ENCODE peak calls at places on chromosomes 1 and 21, in nine cellular contexts. V is mesendoderm, Y is keratinocyte, H is mammary epithelial cell, X is neural progenitor cell, J is fibroblast of lung, C is H1, L is astrocyte, E is DND-41. N is an unnamed sample.

GRCh38 chr1:244626709-244627108 is 26.2 kb upstream of the DESI2 start:
- DNase-seq in Y (no peak), C (no peak), H (no peak), V (no peak), L (no peak), E (no peak), X (no peak), J (no peak), N (no peak)

GRCh38 chr1:43881415-43881814 is 52.2 kb upstream of the ARTN start:
- DNase-seq in E (no peak), H (no peak), V (peak; percentile 70), X (peak; percentile 34), C (no peak), Y (no peak), L (no peak), J (no peak), N (no peak)

GRCh38 chr1:40983286-40983685 is 3.8 kb downstream of the CTPS1 start:
- DNase-seq in L (no peak), V (no peak), C (no peak), H (no peak), E (no peak), X (no peak), Y (no peak), J (no peak), N (no peak)

GRCh38 chr1:79186260-79186659 is 179.7 kb upstream of the ADGRL4 start:
- DNase-seq in C (no peak), V (no peak), Y (no peak), E (no peak), J (no peak), H (no peak), L (no peak), X (no peak), N (no peak)

GRCh38 chr1:14140800-14141526 is 441.0 kb downstream of the PRDM2 start:
- DNase-seq in C (no peak), V (no peak), L (peak; percentile 29), X (no peak), E (no peak), Y (no peak), H (no peak), J (no peak), N (no peak)

GRCh38 chr1:1098656-1099425 is 17.0 kb downstream of the C1orf159 start:
- DNase-seq in V (no peak), E (no peak), H (no peak), L (no peak), C (no peak), Y (no peak), X (no peak), J (no peak), N (no peak)

GRCh38 chr1:27961646-27962221 is 2.0 kb downstream of the XKR8 start:
- DNase-seq in H (no peak), V (no peak), J (no peak), Y (no peak), X (no peak), L (no peak), C (no peak), E (no peak), N (no peak)

GRCh38 chr1:33146038-33146437 is 35.8 kb downstream of the TRIM62 start:
- DNase-seq in C (no peak), V (no peak), L (no peak), E (no peak), H (no peak), Y (no peak), J (no peak), X (no peak), N (no peak)

GRCh38 chr1:21537932-21538630 is 28.9 kb downstream of the ALPL start:
- DNase-seq in H (no peak), E (no peak), L (no peak), J (peak; percentile 68), C (no peak), V (peak; percentile 57), X (no peak), Y (no peak), N (no peak)

GRCh38 chr21:38958940-38959685 is 153.4 kb downstream of the ETS2 start:
- DNase-seq in X (no peak), C (no peak), V (no peak), H (peak; percentile 78), L (peak; percentile 55), J (peak; percentile 92), E (peak; percentile 47), Y (no peak), N (no peak)

GRCh38 chr21:27315373-27315772 is 348.5 kb upstream of the ADAMTS5 start:
- DNase-seq in C (no peak), X (no peak), E (no peak), V (peak; percentile 29), Y (no peak), H (no peak), L (no peak), J (no peak), N (no peak)

GRCh38 chr1:229323885-229324553 is 18.8 kb downstream of the CCSAP start:
- DNase-seq in X (no peak), E (no peak), J (no peak), H (no peak), V (no peak), C (no peak), L (no peak), Y (no peak), N (no peak)

GRCh38 chr1:93595749-93596148 is 85.9 kb downstream of the BCAR3 start:
- DNase-seq in H (no peak), L (peak; percentile 59), E (no peak), V (peak; percentile 54), J (no peak), X (no peak), C (no peak), Y (no peak), N (no peak)

GRCh38 chr1:29672416-29672815 is 436.1 kb downstream of the PTPRU start:
- DNase-seq in C (no peak), X (no peak), L (no peak), V (no peak), H (no peak), E (no peak), Y (no peak), J (no peak), N (no peak)

GRCh38 chr1:147168626-147169058 is 3.6 kb downstream of the PRKAB2 start:
- DNase-seq in J (peak; percentile 49), V (peak; percentile 49), C (no peak), E (no peak), X (no peak), L (peak; percentile 36), H (no peak), Y (no peak), N (no peak)

GRCh38 chr1:203084588-203085527 is 954 bp downstream of the MYOG start:
- DNase-seq in H (no peak), C (peak; percentile 47), L (no peak), J (no peak), E (peak; percentile 22), X (peak; percentile 50), V (peak; percentile 59), Y (no peak), N (peak; percentile 23)

GRCh38 chr21:35095859-35096291 is 46.8 kb upstream of the RUNX1 start:
- DNase-seq in H (no peak), E (no peak), Y (no peak), V (no peak), X (no peak), J (peak; percentile 77), C (no peak), L (peak; percentile 74), N (no peak)

GRCh38 chr1:99005537-99005942 is 879 bp upstream of the PLPPR5 start:
- DNase-seq in C (no peak), Y (no peak), X (peak; percentile 44), E (no peak), J (no peak), V (peak; percentile 62), H (no peak), L (no peak), N (no peak)
- H3K9ac ChIP-seq in C (no peak overlapping the region), Y (no peak overlapping the region), X (no peak overlapping the region), E (no peak overlapping the region), J (no peak overlapping the region), V (no peak overlapping the region), H (no peak overlapping the region), L (no peak overlapping the region), N (no peak overlapping the region)

GRCh38 chr1:154418062-154418897 is 13.1 kb downstream of the IL6R start:
- DNase-seq in L (peak; percentile 39), C (no peak), H (peak; percentile 99), V (no peak), J (no peak), X (no peak), Y (peak; percentile 99), E (no peak), N (peak; percentile 96)

GRCh38 chr1:154420961-154421924 is 16.1 kb downstream of the IL6R start:
- DNase-seq in J (no peak), E (no peak), C (no peak), L (no peak), X (no peak), H (no peak), Y (no peak), V (no peak), N (no peak)

GRCh38 chr1:154418898-154419619 is 13.9 kb downstream of the IL6R start:
- DNase-seq in Y (no peak), H (no peak), X (no peak), L (no peak), V (no peak), J (no peak), C (no peak), E (no peak), N (peak; percentile 31)

GRCh38 chr1:154419620-154420020 is 14.5 kb downstream of the IL6R start:
- DNase-seq in L (peak; percentile 90), C (no peak), Y (no peak), E (no peak), J (peak; percentile 96), X (no peak), V (no peak), H (peak; percentile 81), N (peak; percentile 91)

GRCh38 chr1:154420172-154420571 is 15.0 kb downstream of the IL6R start:
- DNase-seq in E (no peak), Y (no peak), V (no peak), J (peak; percentile 90), L (peak; percentile 80), H (peak; percentile 71), X (no peak), C (no peak), N (peak; percentile 89)
- H3K4me2 ChIP-seq in E (no peak overlapping the region), Y (peak overlapping the region; percentile 78), V (no peak overlapping the region), J (peak overlapping the region; percentile 57), L (peak overlapping the region; percentile 76), H (peak overlapping the region; percentile 38), X (no peak overlapping the region), C (no peak overlapping the region), N (peak overlapping the region; percentile 84)

GRCh38 chr1:89126234-89126580 is 293 bp upstream of the GBP2 start:
- DNase-seq in C (no peak), L (no peak), J (no peak), V (no peak), E (no peak), Y (no peak), X (no peak), H (no peak), N (no peak)
- H3K9ac ChIP-seq in C (no peak overlapping the region), L (no peak overlapping the region), J (no peak overlapping the region), V (no peak overlapping the region), E (no peak overlapping the region), Y (no peak overlapping the region), X (no peak overlapping the region), H (no peak overlapping the region), N (no peak overlapping the region)

DNA sequence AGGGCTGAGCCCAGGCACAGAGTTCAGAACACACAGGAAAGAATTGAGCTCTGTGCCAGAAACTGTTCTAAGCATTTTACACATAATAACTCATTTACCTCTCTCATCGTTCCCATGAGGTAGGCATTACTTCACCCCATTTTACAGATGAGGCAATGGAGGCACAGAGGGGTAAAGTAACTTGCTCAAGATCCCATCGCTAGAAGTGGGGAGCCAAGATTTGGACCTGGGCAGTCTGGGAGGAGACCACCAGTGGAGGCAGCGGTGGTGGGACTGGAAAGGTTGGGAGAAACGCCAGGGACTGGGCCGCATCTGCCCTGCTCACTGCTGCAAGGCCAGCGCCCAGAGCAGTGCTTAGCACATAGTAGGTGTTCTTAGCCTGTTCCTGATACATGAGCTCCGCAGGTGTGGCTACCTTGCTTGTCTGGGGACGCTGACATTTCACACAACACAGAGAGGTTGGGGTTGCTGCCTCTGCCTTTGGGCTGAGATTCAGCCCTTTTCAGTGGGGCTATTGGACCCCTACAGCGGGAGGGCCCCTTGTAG is 27.8 kb upstream of the EPS8L3 start:
- DNase-seq in X (no peak), C (no peak), H (no peak), E (no peak), Y (no peak), L (no peak), J (no peak), V (no peak), N (no peak)
- H3K4me2 ChIP-seq in X (peak overlapping the region; percentile 45), C (no peak overlapping the region), H (peak overlapping the region; percentile 36), E (no peak overlapping the region), Y (no peak overlapping the region), L (peak overlapping the region; percentile 69), J (peak overlapping the region; percentile 68), V (no peak overlapping the region), N (no peak overlapping the region)

N was measured in MM.1S.